ENCODE peak calls at places on chromosome 22, in nine cellular contexts. W, O, F, P, B, C, Q, D and U are unnamed samples.

GRCh38 chr22:37747090-37747714 is 50.4 kb downstream of the TRIOBP start:
- DNase-seq in C (no peak), D (peak; percentile 14), O (peak; percentile 59), W (no peak), F (peak; percentile 81), B (no peak), P (no peak), Q (no peak), U (no peak)

GRCh38 chr22:21639359-21639758 is 2.7 kb upstream of the SDF2L1 start:
- DNase-seq in Q (no peak), O (no peak), P (no peak), D (no peak), F (no peak), W (no peak), B (no peak), C (no peak), U (no peak)

GRCh38 chr22:32106930-32107329 is 52.2 kb downstream of the C22orf42 start:
- DNase-seq in C (no peak), O (peak; percentile 56), Q (no peak), W (no peak), P (no peak), B (no peak), D (peak; percentile 10), F (peak; percentile 32), U (no peak)

GRCh38 chr22:37608477-37609239 is at the start of gene GGA1:
- DNase-seq in O (peak; percentile 96), P (peak; percentile 98), F (peak; percentile 98), B (peak; percentile 89), C (peak; percentile 97), Q (peak; percentile 96), W (peak; percentile 95), D (peak; percentile 99), U (peak; percentile 95)

GRCh38 chr22:40799008-40799407 is 20.1 kb downstream of the SLC25A17 start:
- DNase-seq in D (no peak), Q (no peak), W (no peak), O (no peak), B (no peak), F (no peak), P (no peak), C (no peak), U (no peak)

GRCh38 chr22:45631839-45632238 is 39.8 kb upstream of the ATXN10 start:
- DNase-seq in O (no peak), Q (no peak), P (no peak), W (no peak), D (no peak), C (no peak), F (no peak), B (no peak), U (no peak)

GRCh38 chr22:37659066-37659896 is 758 bp downstream of the PDXP start:
- DNase-seq in D (peak; percentile 56), Q (no peak), P (peak; percentile 45), W (no peak), C (no peak), F (no peak), B (no peak), O (no peak), U (no peak)

GRCh38 chr22:42630901-42631602 is 9.3 kb downstream of the ATP5MGL start:
- DNase-seq in B (no peak), O (no peak), Q (no peak), P (no peak), D (no peak), F (peak; percentile 28), C (no peak), W (no peak), U (no peak)

GRCh38 chr22:47060718-47061117 is 298.3 kb downstream of the TBC1D22A start:
- DNase-seq in W (no peak), O (no peak), B (no peak), F (no peak), D (no peak), P (no peak), C (no peak), Q (no peak), U (no peak)

GRCh38 chr22:45009881-45010531 is at the start of gene PHF21B:
- DNase-seq in Q (no peak), B (no peak), O (peak; percentile 82), C (peak; percentile 67), F (peak; percentile 33), D (peak; percentile 40), P (no peak), W (peak; percentile 71), U (peak; percentile 17)

GRCh38 chr22:45930324-45930723 is 46.6 kb downstream of the WNT7B start:
- DNase-seq in F (no peak), D (no peak), O (no peak), P (no peak), W (no peak), Q (no peak), B (no peak), C (no peak), U (no peak)

GRCh38 chr22:50524664-50525103 is 714 bp downstream of the SCO2 start:
- DNase-seq in B (no peak), D (no peak), O (no peak), P (no peak), C (peak; percentile 46), F (no peak), Q (no peak), W (no peak), U (peak; percentile 38)

GRCh38 chr22:49690454-49690853 is 137.2 kb downstream of the BRD1 start:
- DNase-seq in Q (no peak), C (no peak), P (no peak), D (no peak), F (no peak), B (no peak), W (no peak), O (peak; percentile 20), U (no peak)

GRCh38 chr22:30413745-30414524 is 11.6 kb upstream of the MTFP1 start:
- DNase-seq in C (no peak), W (no peak), P (no peak), Q (no peak), B (no peak), O (no peak), F (no peak), D (no peak), U (no peak)

GRCh38 chr22:17785185-17786184 is 11.2 kb upstream of the BID start:
- DNase-seq in P (peak; percentile 39), W (peak; percentile 57), D (peak; percentile 76), B (no peak), Q (peak; percentile 63), C (peak; percentile 6), F (peak; percentile 54), O (peak; percentile 88), U (peak; percentile 52)

GRCh38 chr22:38649841-38650522 is 6.2 kb downstream of the FAM227A start:
- DNase-seq in B (no peak), C (no peak), Q (no peak), O (no peak), W (peak; percentile 48), P (no peak), D (no peak), F (no peak), U (no peak)